ENCODE peak calls at places on chromosomes 12 and 14, in four cellular contexts. A is transverse colon, N is adrenal gland, M is PC-9. E is an unnamed sample.

GRCh38 chr12:57630891-57631433 is 2.0 kb downstream of the B4GALNT1 start:
- DNase-seq in A (no peak), N (no peak), M (no peak), E (no peak)

GRCh38 chr14:72155379-72155993 is 223.3 kb downstream of the RGS6 start:
- DNase-seq in A (no peak), N (no peak), M (no peak), E (no peak)

GRCh38 chr12:32223941-32224340 is 117.3 kb downstream of the BICD1 start:
- DNase-seq in A (no peak), N (no peak), M (no peak), E (no peak)

GRCh38 chr14:37369446-37369845 is 171.7 kb downstream of the MIPOL1 start:
- DNase-seq in A (no peak), N (no peak), M (no peak), E (peak)

GRCh38 chr12:15700595-15700994 is 88.6 kb downstream of the EPS8 start:
- DNase-seq in A (no peak), N (no peak), M (peak), E (no peak)

GRCh38 chr14:92280554-92281262 is 42.3 kb upstream of the SLC24A4 start:
- DNase-seq in A (no peak), N (no peak), M (no peak), E (no peak)

GRCh38 chr12:24379038-24379437 is 429.6 kb upstream of the SOX5 start:
- DNase-seq in A (no peak), N (no peak), M (no peak), E (no peak)

GRCh38 chr14:60184597-60185555 is 19.7 kb upstream of the DHRS7 start:
- DNase-seq in A (no peak), N (no peak), M (no peak), E (no peak)

GRCh38 chr12:88238406-88238805 is 96.3 kb downstream of the TMTC3 start:
- DNase-seq in A (no peak), N (no peak), M (no peak), E (no peak)

GRCh38 chr12:117966511-117966910 is 2.3 kb downstream of the KSR2 start:
- DNase-seq in A (no peak), N (no peak), M (no peak), E (no peak)

GRCh38 chr12:92136883-92137582 is 8.6 kb downstream of the BTG1 start:
- DNase-seq in A (no peak), N (no peak), M (peak), E (no peak)

GRCh38 chr12:28645891-28646290 is 455.6 kb downstream of the CCDC91 start:
- DNase-seq in A (no peak), N (no peak), M (no peak), E (no peak)

GRCh38 chr12:101803978-101804377 is 26.8 kb downstream of the GNPTAB start:
- DNase-seq in A (no peak), N (no peak), M (no peak), E (no peak)

GRCh38 chr12:85993746-85994145 is 119.7 kb downstream of the NTS start:
- DNase-seq in A (no peak), N (no peak), M (no peak), E (no peak)

GRCh38 chr12:96981053-96981452 is 74.0 kb downstream of the NEDD1 start:
- DNase-seq in A (no peak), N (no peak), M (no peak), E (no peak)

GRCh38 chr14:65237956-65238355 is 135.6 kb upstream of the MAX start:
- DNase-seq in A (no peak), N (no peak), M (peak), E (no peak)

GRCh38 chr12:45357547-45358417 is 141.9 kb downstream of the ANO6 start:
- DNase-seq in A (no peak), N (peak), M (no peak), E (no peak)

GRCh38 chr14:22481546-22481945 is 107.5 kb downstream of the DAD1 start:
- DNase-seq in A (no peak), N (no peak), M (no peak), E (no peak)

GRCh38 chr14:95759952-95760351 is 46.0 kb upstream of the TCL1A start:
- DNase-seq in A (no peak), N (no peak), M (no peak), E (no peak)

GRCh38 chr14:84343637-84344036 is 1186.3 kb upstream of the FLRT2 start:
- DNase-seq in A (no peak), N (no peak), M (no peak), E (no peak)

GRCh38 chr12:13362260-13362841 is 165.8 kb downstream of the EMP1 start:
- DNase-seq in A (peak), N (peak), M (no peak), E (peak)

GRCh38 chr12:45914090-45914489 is 76.3 kb downstream of the SCAF11 start:
- DNase-seq in A (no peak), N (no peak), M (no peak), E (no peak)

GRCh38 chr14:90545431-90545830 is 148.6 kb downstream of the CALM1 start:
- DNase-seq in A (no peak), N (no peak), M (no peak), E (no peak)

GRCh38 chr12:128121424-128121823 is 145.5 kb upstream of the TMEM132C start:
- DNase-seq in A (no peak), N (no peak), M (no peak), E (no peak)

GRCh38 chr14:103593577-103593976 is 30.8 kb downstream of the COA8 start:
- DNase-seq in A (no peak), N (no peak), M (no peak), E (no peak)

GRCh38 chr12:4307593-4308333 is 13.2 kb upstream of the TIGAR start:
- DNase-seq in A (peak), N (peak), M (peak), E (peak)

GRCh38 chr14:104110491-104111209 is 25.1 kb downstream of the ASPG start:
- DNase-seq in A (peak), N (no peak), M (no peak), E (no peak)

GRCh38 chr12:3206536-3207072 is 129.4 kb downstream of the TSPAN9 start:
- DNase-seq in A (no peak), N (no peak), M (no peak), E (no peak)

GRCh38 chr12:7113389-7113871 is 4.4 kb upstream of the C1RL start:
- DNase-seq in A (peak), N (no peak), M (no peak), E (no peak)

GRCh38 chr14:102775855-102776760 is 1.1 kb upstream of the TRAF3 start:
- DNase-seq in A (peak), N (peak), M (peak), E (no peak)

GRCh38 chr12:113049976-113050742 is 6.4 kb upstream of the DTX1 start:
- DNase-seq in A (peak), N (no peak), M (no peak), E (no peak)
- TF ChIP-seq CTCF in A (peak), N (peak), M (peak), E (peak)

DNA sequence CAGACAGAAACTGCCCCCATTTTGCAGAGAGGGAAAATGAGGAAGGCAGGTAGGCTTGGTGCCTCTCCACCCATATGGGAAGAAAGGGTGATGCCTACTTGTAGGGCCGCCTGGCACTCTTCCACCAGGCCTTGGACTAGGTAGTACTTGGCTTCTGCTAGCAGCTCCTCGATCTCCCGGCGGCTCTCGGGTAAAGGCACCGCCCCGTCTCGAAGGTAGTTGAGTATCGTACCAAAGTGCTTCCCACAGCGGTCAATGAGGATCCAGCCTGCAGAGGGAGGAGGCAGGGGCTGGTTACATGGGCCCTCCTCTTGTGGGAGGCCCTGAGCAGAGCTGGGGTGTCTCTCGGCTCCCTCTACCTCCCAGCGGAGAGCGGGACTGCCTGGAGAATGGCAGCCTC is 16.6 kb downstream of the KCTD10 start:
- DNase-seq in A (no peak), N (no peak), M (no peak), E (no peak)
- H3K4me3 ChIP-seq in A (no peak), N (no peak), M (no peak), E (no peak)

GRCh38 chr14:35140718-35141581 is 18.6 kb downstream of the PRORP start:
- DNase-seq in A (no peak), N (no peak), M (no peak), E (no peak)
- TF ChIP-seq CTCF in A (peak), N (peak), M (no peak), E (no peak)

DNA sequence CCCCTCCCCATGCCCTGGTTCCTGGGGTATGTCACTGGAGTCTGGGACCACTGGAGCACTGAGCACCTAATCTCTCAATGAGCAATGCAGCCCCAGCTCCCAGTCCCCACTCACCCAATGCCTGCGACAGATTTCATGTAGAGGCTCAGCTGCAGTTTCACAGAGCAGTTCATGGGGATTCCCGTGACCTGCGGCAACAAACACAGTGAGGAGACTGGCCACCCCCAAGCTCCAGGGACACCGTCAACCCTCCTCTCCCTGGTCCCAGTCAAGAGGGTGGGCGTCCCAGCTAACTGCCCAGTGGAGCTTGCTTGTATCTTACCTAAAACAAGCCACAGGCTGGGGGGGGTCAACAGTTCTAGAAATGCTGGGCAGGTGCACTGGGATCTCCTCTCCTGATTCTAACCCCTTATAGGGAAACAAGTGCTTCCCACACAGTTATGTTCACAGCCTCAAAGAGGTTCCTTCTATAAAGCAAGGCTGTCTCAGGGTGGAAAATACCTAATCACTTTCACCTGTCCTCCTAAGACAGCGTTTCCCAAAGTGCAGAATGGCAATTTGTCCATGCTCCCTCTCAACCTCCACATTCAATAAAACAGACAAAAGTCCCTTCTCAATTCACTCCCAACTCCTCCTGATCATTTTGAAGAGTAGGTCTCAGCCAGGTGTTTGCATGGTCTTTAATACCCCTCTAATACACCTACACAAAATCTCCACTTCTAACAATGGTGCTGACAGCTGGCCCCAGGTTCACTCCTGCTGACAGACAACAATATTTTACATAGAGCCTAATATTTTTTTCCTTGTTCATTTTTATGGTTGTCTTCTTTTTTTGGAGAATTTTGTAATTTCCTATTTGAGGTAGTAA is 68.3 kb downstream of the SCARB1 start:
- DNase-seq in A (no peak), N (no peak), M (no peak), E (no peak)
- H3K4me3 ChIP-seq in A (no peak), N (no peak), M (no peak), E (no peak)

GRCh38 chr12:108515916-108516315 is 839 bp downstream of the FICD start:
- DNase-seq in A (no peak), N (no peak), M (no peak), E (no peak)

GRCh38 chr12:108517288-108518100 is 2.4 kb downstream of the FICD start:
- DNase-seq in A (no peak), N (no peak), M (no peak), E (no peak)

GRCh38 chr12:108518101-108518715 is 3.1 kb downstream of the FICD start:
- DNase-seq in A (no peak), N (no peak), M (no peak), E (no peak)

GRCh38 chr12:108514973-108515814 is at the start of gene FICD:
- DNase-seq in A (peak), N (peak), M (peak), E (peak)

DNA sequence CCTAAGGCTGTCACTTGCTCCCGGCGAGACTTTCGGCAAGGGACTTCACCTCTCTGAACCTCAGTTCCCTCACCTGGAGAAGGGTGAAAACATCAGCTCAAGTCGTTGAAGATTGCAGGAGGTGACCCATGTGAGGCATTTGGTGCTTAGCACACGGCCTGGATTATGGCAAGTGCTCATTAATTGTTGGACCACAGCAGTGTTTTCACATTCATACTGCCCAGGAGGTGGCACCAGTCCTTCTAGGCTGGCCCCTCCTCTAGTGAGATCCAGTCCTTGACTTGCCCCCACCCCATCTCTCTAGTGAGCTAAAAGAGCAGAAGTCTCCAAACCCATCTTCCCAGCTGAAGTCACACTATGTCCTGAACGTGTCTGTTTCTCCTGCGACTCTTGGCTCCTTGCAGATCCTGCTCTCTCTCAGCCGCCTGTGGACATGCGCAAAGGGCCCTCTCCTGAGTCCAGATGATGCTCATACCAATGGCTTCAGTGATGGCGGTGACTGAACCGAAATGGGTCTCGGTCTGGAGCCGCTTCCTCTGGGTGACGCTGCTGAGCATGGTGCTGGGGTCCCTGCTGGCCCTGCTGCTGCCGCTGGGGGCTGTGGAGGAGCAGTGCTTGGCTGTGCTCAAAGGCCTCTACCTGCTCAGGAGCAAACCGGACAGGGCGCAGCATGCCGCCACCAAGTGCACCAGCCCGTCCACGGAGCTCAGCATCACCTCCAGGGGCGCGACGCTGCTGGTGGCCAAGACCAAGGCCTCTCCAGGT is 1.6 kb downstream of the FICD start:
- DNase-seq in A (no peak), N (no peak), M (no peak), E (no peak)
- TF ChIP-seq CTCF in A (no peak), N (no peak), M (no peak), E (peak)

GRCh38 chr14:45212231-45212630 is 40.8 kb downstream of the MIS18BP1 start:
- DNase-seq in A (no peak), N (no peak), M (no peak), E (no peak)
- H3K4me3 ChIP-seq in A (no peak), N (no peak), M (no peak), E (no peak)